ENCODE peak calls at places on chromosomes 2 and 18, in eight cellular contexts. O is fibroblast of villous mesenchyme, C is stomach, K is GM12865, F is astrocyte of the cerebellum, P is cardiac fibroblast, W is epithelial cell of esophagus, R is GM12864. U is an unnamed sample.

GRCh38 chr2:207847807-207848544 is 78.3 kb upstream of the FZD5 start:
- DNase-seq in R (no peak), W (peak), O (no peak), C (peak), K (no peak), F (peak), P (peak), U (no peak)

GRCh38 chr2:201955702-201956141 is 77.9 kb upstream of the FZD7 start:
- DNase-seq in P (peak), F (peak), R (no peak), W (peak), C (no peak), K (no peak), O (no peak), U (no peak)

GRCh38 chr2:137865954-137866540 is 98.2 kb upstream of the HNMT start:
- DNase-seq in O (peak), F (peak), C (peak), P (peak), K (peak), W (peak), R (peak), U (peak)

GRCh38 chr2:151289972-151290335 is 486 bp upstream of the NMI start:
- DNase-seq in K (no peak), O (peak), F (no peak), R (no peak), C (no peak), W (peak), P (peak), U (no peak)

GRCh38 chr2:215637658-215638057 is 201.8 kb upstream of the FN1 start:
- DNase-seq in C (no peak), P (peak), F (no peak), R (no peak), W (no peak), O (no peak), K (no peak), U (no peak)

GRCh38 chr2:206823178-206823577 is 57.8 kb downstream of the FASTKD2 start:
- DNase-seq in O (peak), W (no peak), C (no peak), F (no peak), P (peak), R (no peak), K (no peak), U (no peak)

GRCh38 chr2:112640800-112641675 is 4.7 kb upstream of the SLC20A1 start:
- DNase-seq in O (peak), F (no peak), C (no peak), R (no peak), W (peak), K (no peak), P (peak), U (peak)

GRCh38 chr18:13437034-13437433 is 218.5 kb downstream of the LDLRAD4 start:
- DNase-seq in P (no peak), R (no peak), C (no peak), O (no peak), K (no peak), F (no peak), W (no peak), U (no peak)

GRCh38 chr2:57703407-57703806 is 343.2 kb upstream of the VRK2 start:
- DNase-seq in P (no peak), W (no peak), K (no peak), R (no peak), F (no peak), C (no peak), O (no peak), U (no peak)

GRCh38 chr2:57701391-57701791 is 345.2 kb upstream of the VRK2 start:
- DNase-seq in R (no peak), O (peak), P (no peak), C (no peak), W (no peak), K (no peak), F (peak), U (no peak)

GRCh38 chr2:57696016-57696415 is 350.6 kb upstream of the VRK2 start:
- DNase-seq in C (no peak), F (peak), P (no peak), K (no peak), O (peak), W (peak), R (no peak), U (no peak)

GRCh38 chr2:57693965-57694364 is 352.6 kb upstream of the VRK2 start:
- DNase-seq in K (no peak), R (no peak), O (no peak), P (no peak), F (no peak), C (no peak), W (no peak), U (no peak)

DNA sequence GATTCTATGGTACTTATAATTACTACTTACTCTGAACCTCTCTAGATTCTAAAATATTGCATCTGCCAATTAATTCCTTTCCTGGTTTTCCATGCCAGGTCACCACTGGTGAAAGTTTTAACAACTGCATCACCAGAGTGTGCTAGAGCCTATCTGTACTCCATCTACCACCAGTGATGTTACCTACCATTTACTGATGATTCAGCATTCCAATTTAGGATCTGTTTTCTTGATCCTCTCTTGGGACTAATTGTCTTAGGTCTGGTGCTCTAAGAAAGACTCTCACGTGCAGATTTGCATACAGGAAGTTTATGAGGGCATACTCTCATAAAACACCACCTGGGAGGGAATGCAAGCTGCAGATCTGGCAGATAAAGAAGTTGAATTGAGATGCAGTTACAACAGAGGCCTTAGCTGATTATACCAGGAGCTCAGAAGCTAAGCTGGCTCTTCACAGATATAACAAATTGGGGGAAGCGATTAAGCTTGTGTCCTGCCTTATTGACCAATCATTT is 347.6 kb upstream of the VRK2 start:
- DNase-seq in F (no peak), R (no peak), K (no peak), C (no peak), P (no peak), O (no peak), W (no peak), U (no peak)
- H3K4me3 ChIP-seq in F (no peak), R (no peak), K (no peak), C (no peak), P (no peak), O (no peak), W (no peak), U (no peak)

GRCh38 chr2:96916156-96917007 is 46.5 kb upstream of the SEMA4C start:
- DNase-seq in W (no peak), C (no peak), O (peak), K (no peak), F (no peak), P (no peak), R (no peak), U (no peak)
- TF ChIP-seq CTCF in W (no peak), C (no peak), O (peak), K (no peak), F (peak), P (no peak), R (no peak), U (peak)

DNA sequence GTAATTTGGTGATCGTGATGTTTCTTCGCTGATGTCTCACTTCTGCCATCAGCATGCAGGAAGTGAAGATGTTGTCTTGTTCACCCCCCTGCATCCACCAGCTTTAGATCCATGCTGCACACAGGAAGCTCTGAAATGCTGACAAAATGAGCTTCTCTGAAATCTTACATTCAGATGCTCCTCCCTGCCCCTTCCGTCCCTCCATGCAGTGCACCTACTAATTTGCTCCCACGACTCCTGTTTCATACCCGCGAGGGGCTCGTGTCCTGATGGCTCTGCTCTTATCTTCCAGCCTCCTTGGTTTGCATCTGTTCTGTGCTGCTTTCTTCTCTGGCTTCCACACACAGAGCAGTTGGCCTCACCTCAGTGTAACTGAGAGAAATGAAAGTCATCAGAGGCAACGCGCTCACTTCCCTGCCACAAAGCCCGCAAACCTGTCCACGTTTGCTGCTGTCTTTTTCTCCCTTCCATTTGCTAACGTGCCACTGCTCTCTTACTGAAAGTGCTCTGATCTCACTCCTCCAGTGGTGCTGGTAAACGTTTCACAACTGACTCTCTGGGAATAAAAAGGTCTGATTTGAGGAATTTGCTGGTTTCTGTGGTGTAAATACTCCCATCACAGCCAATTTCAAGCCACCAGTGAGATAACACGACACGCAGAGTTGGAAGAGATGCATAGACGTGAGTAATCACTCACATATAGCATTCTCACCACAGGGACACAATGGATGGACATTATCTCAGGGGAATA is 41.0 kb upstream of the MGAT4A start:
- DNase-seq in C (no peak), F (peak), K (peak), P (peak), O (peak), R (peak), W (no peak), U (peak)
- H3K4me3 ChIP-seq in C (peak), F (no peak), K (peak), P (no peak), O (no peak), R (peak), W (no peak), U (no peak)

GRCh38 chr18:66495844-66496243 is 108.0 kb downstream of the CDH19 start:
- DNase-seq in R (peak), W (peak), K (peak), O (peak), C (peak), F (peak), P (peak), U (no peak)
- TF ChIP-seq CTCF in R (peak), W (peak), K (peak), O (no peak), C (no peak), F (peak), P (peak), U (no peak)

DNA sequence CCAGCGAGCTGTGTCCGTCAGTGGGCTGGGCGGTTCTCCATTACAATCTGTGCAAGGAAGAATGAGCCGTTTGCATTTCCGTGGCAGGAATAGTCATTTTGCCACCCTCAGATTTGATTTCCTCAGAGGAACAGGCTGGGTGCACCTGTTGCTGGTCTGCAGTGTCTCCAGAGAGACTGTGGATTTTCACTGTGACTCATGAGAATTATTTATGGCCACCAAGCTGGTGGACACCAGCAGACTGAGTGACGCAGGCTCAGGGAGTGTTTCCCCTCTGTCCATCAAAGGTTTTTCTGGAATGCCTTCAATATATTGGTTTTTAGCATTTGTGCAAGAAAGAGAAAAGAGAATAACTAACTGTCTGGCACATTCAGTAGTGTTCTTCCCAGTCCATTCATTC is 39.7 kb downstream of the PRKCE start:
- DNase-seq in W (no peak), K (peak), R (no peak), F (no peak), C (no peak), P (no peak), O (no peak), U (no peak)
- H3K4me3 ChIP-seq in W (no peak), K (no peak), R (no peak), F (no peak), C (no peak), P (no peak), O (no peak), U (no peak)

GRCh38 chr18:26159353-26159752 is 25.7 kb downstream of the PSMA8 start:
- DNase-seq in W (peak), F (no peak), P (peak), C (no peak), K (no peak), O (peak), R (no peak), U (no peak)
- TF ChIP-seq CTCF in W (peak), F (no peak), P (no peak), C (no peak), K (peak), O (peak), R (no peak), U (no peak)

DNA sequence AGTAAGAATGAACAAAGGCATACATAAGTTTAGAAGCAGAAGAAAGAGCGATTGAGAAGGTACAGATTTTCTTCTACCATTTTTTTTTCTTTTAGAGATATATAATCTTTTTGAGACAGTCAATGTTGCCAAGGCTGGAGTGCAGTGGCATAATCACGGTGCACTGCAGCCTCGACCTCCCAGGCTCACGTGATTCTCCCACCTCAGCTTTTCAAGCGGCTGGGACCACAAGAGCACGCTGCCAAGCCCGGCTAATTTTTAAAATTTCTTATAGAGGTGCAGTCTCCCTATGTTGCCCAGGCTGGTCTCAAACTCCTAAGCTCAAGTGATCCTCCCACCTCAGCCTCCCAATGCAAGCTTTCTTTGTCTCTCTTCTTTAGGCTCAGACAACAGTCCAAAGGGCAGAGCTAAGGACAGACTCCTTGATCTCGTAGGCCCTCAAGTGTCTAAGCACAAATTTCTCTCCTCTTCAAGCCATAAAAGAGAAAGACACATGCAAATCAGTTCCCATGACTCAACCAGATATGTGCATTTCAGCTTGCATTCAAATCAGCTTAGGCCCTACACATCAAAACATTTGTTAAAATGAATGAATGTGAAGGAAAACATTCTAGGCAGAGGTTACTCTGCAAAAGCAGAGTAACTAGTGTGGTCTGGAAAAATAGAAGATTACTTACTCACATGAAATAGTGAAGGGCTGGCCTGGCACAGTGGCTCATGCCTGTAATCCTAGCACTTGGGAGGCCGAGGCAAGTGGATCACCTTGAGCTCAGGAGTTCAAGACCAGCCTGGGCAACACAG is 18.0 kb downstream of the ITSN2 start:
- DNase-seq in W (no peak), C (no peak), F (no peak), R (no peak), P (no peak), K (peak), O (peak), U (no peak)
- H3K4me3 ChIP-seq in W (no peak), C (no peak), F (no peak), R (no peak), P (no peak), K (no peak), O (no peak), U (no peak)

GRCh38 chr2:205722538-205722878 is 40.2 kb downstream of the NRP2 start:
- DNase-seq in F (no peak), O (no peak), R (no peak), C (no peak), K (no peak), P (no peak), W (no peak), U (no peak)

GRCh38 chr2:205719864-205720263 is 37.6 kb downstream of the NRP2 start:
- DNase-seq in R (no peak), C (no peak), F (no peak), W (no peak), K (no peak), O (no peak), P (no peak), U (no peak)

GRCh38 chr2:205720451-205720902 is 38.2 kb downstream of the NRP2 start:
- DNase-seq in O (peak), C (no peak), W (no peak), R (no peak), P (no peak), K (no peak), F (no peak), U (no peak)

GRCh38 chr2:205723174-205723573 is 40.9 kb downstream of the NRP2 start:
- DNase-seq in F (no peak), P (peak), K (no peak), O (no peak), W (peak), C (no peak), R (no peak), U (no peak)

GRCh38 chr2:205721057-205721767 is 38.9 kb downstream of the NRP2 start:
- DNase-seq in P (no peak), R (no peak), F (no peak), O (no peak), W (peak), C (no peak), K (peak), U (no peak)
- TF ChIP-seq CTCF in P (peak), R (peak), F (peak), O (peak), W (peak), C (no peak), K (peak), U (peak)

GRCh38 chr2:101485856-101486255 is 10.9 kb upstream of the RFX8 start:
- DNase-seq in P (no peak), K (no peak), W (no peak), O (no peak), R (no peak), C (no peak), F (no peak), U (no peak)

GRCh38 chr2:101486258-101486701 is 11.4 kb upstream of the RFX8 start:
- DNase-seq in W (no peak), R (no peak), P (no peak), O (no peak), F (no peak), C (no peak), K (no peak), U (no peak)

GRCh38 chr2:101486994-101487393 is 12.1 kb upstream of the RFX8 start:
- DNase-seq in C (no peak), R (no peak), O (no peak), K (no peak), P (no peak), F (no peak), W (no peak), U (no peak)
- H3K4me3 ChIP-seq in C (no peak), R (no peak), O (no peak), K (no peak), P (no peak), F (no peak), W (no peak), U (no peak)

U was measured in AG09309.